ENCODE peak calls at places on chromosomes 1 and 21, in ten cellular contexts. P is mucosa of descending colon; T is posterior cingulate gyrus; O is CD8-positive, alpha-beta T cell; N is effector memory CD4-positive, alpha-beta T cell; S is Peyer's patch; L is H54; A is stimulated activated CD8-positive, alpha-beta memory T cell treated with anti-CD3 and anti-CD28 coated beads, Interleukin-7, amount 100 ng/mL, for 1 hour; E is cardiac fibroblast; W is activated CD8-positive, alpha-beta memory T cell treated with anti-CD3 and anti-CD28 coated beads for 1 hour. K is an unnamed sample.

GRCh38 chr1:57489342-57490036 is 65.6 kb upstream of the DAB1 start:
- DNase-seq in P (no peak), T (no peak), O (no peak), N (no peak), S (no peak), L (peak; percentile 11), A (no peak), E (peak; percentile 78), W (no peak), K (peak; percentile 61)

GRCh38 chr1:23449306-23449705 is 24.8 kb upstream of the TCEA3 start:
- DNase-seq in P (no peak), T (no peak), O (no peak), N (no peak), S (no peak), L (no peak), A (no peak), E (no peak), W (no peak), K (no peak)

GRCh38 chr21:40334159-40334558 is 466.9 kb downstream of the PCP4 start:
- DNase-seq in P (no peak), T (no peak), O (no peak), N (no peak), S (no peak), L (no peak), A (no peak), E (no peak), W (no peak), K (no peak)

GRCh38 chr1:79006564-79006963 is at the start of gene ADGRL4:
- DNase-seq in P (peak; percentile 1), T (no peak), O (no peak), N (no peak), S (no peak), L (no peak), A (no peak), E (peak; percentile 85), W (no peak), K (no peak)

GRCh38 chr1:230090194-230090711 is 23.2 kb downstream of the GALNT2 start:
- DNase-seq in P (no peak), T (no peak), O (no peak), N (no peak), S (no peak), L (peak; percentile 44), A (no peak), E (peak; percentile 81), W (no peak), K (peak; percentile 96)

GRCh38 chr1:218524526-218524925 is 179.4 kb downstream of the TGFB2 start:
- DNase-seq in P (no peak), T (no peak), O (no peak), N (no peak), S (no peak), L (no peak), A (no peak), E (peak; percentile 34), W (no peak), K (no peak)

GRCh38 chr1:235995511-235995910 is 69.4 kb downstream of the NID1 start:
- DNase-seq in P (no peak), T (no peak), O (no peak), N (no peak), S (no peak), L (no peak), A (no peak), E (no peak), W (no peak), K (no peak)

GRCh38 chr21:33309778-33310177 is 15.0 kb upstream of the IFNAR1 start:
- DNase-seq in P (no peak), T (no peak), O (no peak), N (no peak), S (no peak), L (no peak), A (no peak), E (no peak), W (no peak), K (no peak)

GRCh38 chr1:203133969-203134725 is 6.6 kb downstream of the ADORA1 start:
- DNase-seq in P (no peak), T (no peak), O (no peak), N (no peak), S (no peak), L (no peak), A (no peak), E (peak; percentile 35), W (no peak), K (peak; percentile 11)

GRCh38 chr1:9315411-9316079 is 22.9 kb downstream of the SPSB1 start:
- DNase-seq in P (no peak), T (no peak), O (no peak), N (no peak), S (no peak), L (no peak), A (no peak), E (peak; percentile 69), W (no peak), K (no peak)

GRCh38 chr21:42038826-42039425 is 28.8 kb upstream of the ZBTB21 start:
- DNase-seq in P (no peak), T (no peak), O (no peak), N (no peak), S (no peak), L (no peak), A (no peak), E (peak; percentile 5), W (no peak), K (no peak)

GRCh38 chr1:9039761-9040658 is 13.8 kb upstream of the SLC2A7 start:
- DNase-seq in P (no peak), T (no peak), O (no peak), N (no peak), S (no peak), L (no peak), A (no peak), E (no peak), W (no peak), K (no peak)

GRCh38 chr1:156196445-156196844 is 2.5 kb downstream of the SLC25A44 start:
- DNase-seq in P (no peak), T (no peak), O (no peak), N (no peak), S (no peak), L (no peak), A (no peak), E (no peak), W (no peak), K (no peak)

GRCh38 chr1:111739984-111740765 is 980 bp upstream of the INKA2 start:
- DNase-seq in P (peak; percentile 68), T (peak; percentile 61), O (no peak), N (no peak), S (peak; percentile 65), L (no peak), A (no peak), E (peak; percentile 71), W (peak; percentile 3), K (peak; percentile 69)

GRCh38 chr1:86687595-86687994 is 16.8 kb upstream of the SH3GLB1 start:
- DNase-seq in P (no peak), T (no peak), O (no peak), N (no peak), S (no peak), L (no peak), A (no peak), E (peak; percentile 40), W (no peak), K (peak; percentile 43)

GRCh38 chr1:206734499-206735142 is 36.0 kb upstream of the IL19 start:
- DNase-seq in P (peak; percentile 78), T (no peak), O (peak; percentile 76), N (peak; percentile 57), S (peak; percentile 70), L (peak; percentile 46), A (peak; percentile 49), E (peak; percentile 55), W (peak; percentile 71), K (peak; percentile 81)

GRCh38 chr1:75785320-75785963 is 614 bp upstream of the RABGGTB start:
- DNase-seq in P (no peak), T (no peak), O (no peak), N (no peak), S (no peak), L (no peak), A (no peak), E (no peak), W (no peak), K (no peak)

GRCh38 chr1:163188947-163189346 is 13.8 kb downstream of the RGS5 start:
- DNase-seq in P (no peak), T (no peak), O (no peak), N (no peak), S (no peak), L (no peak), A (no peak), E (no peak), W (no peak), K (no peak)